ENCODE peak calls at places on chromosome 2, in nine cellular contexts. S is tibial artery; L is GM12865; Q is H9; J is AG10803; I is hepatocyte; U is upper lobe of right lung; T is CD4-positive, alpha-beta T cell; M is AG04450. A is an unnamed sample.

GRCh38 chr2:53913721-53914120 is 54.0 kb upstream of the GPR75 start:
- DNase-seq in M (no peak), T (no peak), J (peak), Q (no peak), U (no peak), S (no peak), I (no peak), L (peak), A (no peak)

GRCh38 chr2:27914046-27914792 is 23.7 kb downstream of the BABAM2 start:
- DNase-seq in T (no peak), S (no peak), I (no peak), J (peak), M (no peak), U (no peak), L (no peak), Q (no peak), A (no peak)

GRCh38 chr2:36433311-36434217 is 78.0 kb downstream of the CRIM1 start:
- DNase-seq in M (no peak), S (no peak), T (no peak), U (no peak), J (peak), Q (no peak), L (no peak), I (no peak), A (no peak)

GRCh38 chr2:205596581-205596980 is 85.7 kb upstream of the NRP2 start:
- DNase-seq in S (no peak), J (no peak), Q (no peak), T (no peak), L (no peak), I (no peak), M (no peak), U (no peak), A (no peak)

GRCh38 chr2:207594245-207594644 is 30.9 kb downstream of the METTL21A start:
- DNase-seq in I (no peak), M (no peak), S (no peak), U (no peak), J (no peak), Q (no peak), L (no peak), T (no peak), A (no peak)

GRCh38 chr2:226471987-226472470 is 327.6 kb downstream of the IRS1 start:
- DNase-seq in Q (no peak), U (no peak), S (no peak), M (no peak), L (no peak), I (no peak), T (no peak), J (no peak), A (no peak)

GRCh38 chr2:230327418-230328154 is 593 bp downstream of the SP140L start:
- DNase-seq in J (no peak), I (no peak), M (no peak), S (no peak), L (peak), U (no peak), T (no peak), Q (no peak), A (no peak)

GRCh38 chr2:114010001-114010400 is 120.1 kb downstream of the ACTR3 start:
- DNase-seq in M (no peak), L (no peak), U (no peak), I (no peak), Q (no peak), T (no peak), S (no peak), J (no peak), A (no peak)

GRCh38 chr2:99404800-99405669 is 67.8 kb downstream of the EIF5B start:
- DNase-seq in T (no peak), Q (no peak), I (no peak), J (no peak), U (no peak), S (no peak), M (no peak), L (no peak), A (no peak)

GRCh38 chr2:53787255-53787910 is 539 bp downstream of the ERLEC1 start:
- DNase-seq in T (no peak), M (no peak), I (peak), J (peak), S (peak), L (no peak), U (no peak), Q (no peak), A (no peak)

GRCh38 chr2:209476367-209477191 is 52.7 kb downstream of the MAP2 start:
- DNase-seq in S (no peak), J (peak), I (peak), M (no peak), Q (no peak), U (no peak), L (no peak), T (no peak), A (no peak)

GRCh38 chr2:62998949-62999348 is 51.7 kb upstream of the OTX1 start:
- DNase-seq in L (no peak), M (no peak), Q (no peak), T (no peak), I (no peak), J (peak), U (no peak), S (no peak), A (no peak)

GRCh38 chr2:161788175-161788574 is 164.0 kb downstream of the SLC4A10 start:
- DNase-seq in S (no peak), I (no peak), J (no peak), T (no peak), L (no peak), Q (no peak), U (no peak), M (no peak), A (no peak)

GRCh38 chr2:161019311-161019710 is 140.9 kb upstream of the TANK start:
- DNase-seq in J (no peak), U (no peak), Q (no peak), I (no peak), S (no peak), L (no peak), T (no peak), M (no peak), A (no peak)

GRCh38 chr2:48548871-48549270 is 18.9 kb downstream of the STON1 start:
- DNase-seq in J (peak), L (no peak), S (no peak), Q (no peak), T (no peak), M (peak), U (no peak), I (no peak), A (no peak)

GRCh38 chr2:81835318-81836000 is 1530.9 kb upstream of the LRRTM1 start:
- DNase-seq in M (no peak), Q (no peak), U (no peak), L (no peak), I (no peak), S (no peak), T (no peak), J (no peak), A (no peak)

GRCh38 chr2:148455791-148456190 is 188.8 kb upstream of the EPC2 start:
- DNase-seq in Q (no peak), S (no peak), U (no peak), I (no peak), L (no peak), M (no peak), T (no peak), J (no peak), A (no peak)

GRCh38 chr2:17309741-17310339 is 208.4 kb downstream of the RAD51AP2 start:
- DNase-seq in L (peak), U (no peak), Q (peak), S (no peak), M (no peak), J (peak), T (no peak), I (peak), A (no peak)

GRCh38 chr2:105224444-105224843 is 17.1 kb upstream of the GPR45 start:
- DNase-seq in J (no peak), L (no peak), M (no peak), T (no peak), Q (peak), I (no peak), U (no peak), S (no peak), A (peak)

GRCh38 chr2:200615247-200615646 is 29.4 kb downstream of the AOX1 start:
- DNase-seq in U (no peak), Q (no peak), S (no peak), J (peak), I (peak), T (no peak), M (peak), L (peak), A (no peak)
- TF ChIP-seq CTCF in U (no peak), Q (no peak), S (no peak), J (peak), I (no peak), T (no peak), M (peak), L (no peak), A (no peak)

DNA sequence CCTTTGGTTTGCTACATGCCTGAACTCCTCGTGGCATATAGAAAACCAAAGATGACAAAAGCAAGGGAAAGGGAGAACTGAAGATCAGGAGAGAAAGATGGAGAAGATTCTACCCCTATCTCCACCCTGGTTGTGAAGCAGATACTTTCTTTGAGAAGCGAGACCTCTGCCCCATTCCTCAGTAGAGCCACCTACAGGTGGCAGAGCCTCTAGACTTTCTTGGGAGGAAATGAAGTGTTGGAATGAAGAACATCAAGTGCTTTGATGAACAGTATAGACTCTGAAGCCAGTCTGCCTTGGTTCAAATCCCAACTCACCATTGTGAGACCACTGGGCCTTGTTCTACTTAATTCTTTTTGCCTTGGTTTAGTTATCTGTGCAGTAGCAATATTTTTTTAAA is 348.8 kb upstream of the ETAA1 start:
- DNase-seq in L (no peak), M (no peak), Q (no peak), I (no peak), J (no peak), T (no peak), U (no peak), S (no peak), A (no peak)
- TF ChIP-seq CTCF in L (no peak), M (no peak), Q (peak), I (no peak), J (no peak), T (no peak), U (no peak), S (no peak), A (no peak)

DNA sequence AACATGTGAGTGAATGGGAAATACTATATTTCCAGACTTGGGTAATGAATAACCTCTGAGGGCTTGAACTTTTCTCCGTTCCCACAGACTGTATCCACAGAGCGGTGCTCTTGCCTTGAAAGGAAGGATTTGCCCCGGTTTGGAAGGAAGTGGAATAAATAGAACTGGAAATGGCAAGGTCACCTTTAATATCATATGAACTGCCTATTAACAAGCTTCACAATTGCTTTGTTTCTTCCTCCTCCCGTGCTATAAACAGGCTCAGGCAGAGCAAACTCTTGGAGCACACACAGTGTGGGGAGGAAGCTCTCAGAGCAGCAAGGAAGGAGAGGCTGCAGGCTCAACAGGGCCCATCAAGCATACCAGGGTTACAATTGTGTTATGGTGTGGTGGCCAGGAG is 28.5 kb upstream of the DARS1 start:
- DNase-seq in I (peak), M (no peak), J (no peak), Q (no peak), L (no peak), T (no peak), U (no peak), S (no peak), A (no peak)
- TF ChIP-seq CTCF in I (peak), M (no peak), J (no peak), Q (no peak), L (no peak), T (no peak), U (no peak), S (no peak), A (no peak)

GRCh38 chr2:219619235-219619634 is 8.2 kb upstream of the SLC4A3 start:
- DNase-seq in J (no peak), U (no peak), L (no peak), M (no peak), T (no peak), I (no peak), Q (no peak), S (no peak), A (no peak)
- TF ChIP-seq CTCF in J (no peak), U (no peak), L (no peak), M (no peak), T (no peak), I (peak), Q (peak), S (no peak), A (peak)

GRCh38 chr2:224843141-224843540 is 127.0 kb upstream of the CCDC195 start:
- DNase-seq in Q (no peak), I (no peak), J (peak), L (no peak), M (no peak), T (no peak), U (no peak), S (no peak), A (no peak)
- TF ChIP-seq CTCF in Q (no peak), I (no peak), J (no peak), L (no peak), M (no peak), T (no peak), U (no peak), S (no peak), A (no peak)

GRCh38 chr2:8627692-8628085 is 54.2 kb upstream of the ID2 start:
- DNase-seq in M (no peak), L (no peak), I (peak), S (no peak), T (no peak), J (no peak), Q (no peak), U (no peak), A (no peak)
- TF ChIP-seq CTCF in M (no peak), L (no peak), I (peak), S (no peak), T (no peak), J (no peak), Q (peak), U (no peak), A (no peak)